ENCODE peak calls at places on chromosomes 11 and 22, in ten cellular contexts. H, R, V, B, K, C, Y, Z, O and L are unnamed samples.

GRCh38 chr11:126637800-126638175 is 282.3 kb downstream of the ST3GAL4 start:
- DNase-seq in R (no peak), K (no peak), Z (no peak), C (no peak), O (no peak), B (no peak), H (no peak), Y (no peak), V (no peak), L (no peak)

GRCh38 chr11:67277231-67277961 is 11.1 kb downstream of the GRK2 start:
- DNase-seq in B (peak), Z (peak), O (no peak), V (no peak), K (peak), C (peak), Y (no peak), R (peak), H (peak), L (no peak)

GRCh38 chr22:37752189-37753061 is 55.3 kb upstream of the GCAT start:
- DNase-seq in O (peak), B (no peak), V (no peak), R (peak), Y (peak), Z (no peak), C (no peak), K (no peak), H (peak), L (peak)

GRCh38 chr11:69585385-69585784 is 55.6 kb upstream of the CCND1 start:
- DNase-seq in K (no peak), O (no peak), Z (no peak), C (no peak), B (no peak), Y (no peak), H (no peak), R (no peak), V (no peak), L (no peak)

GRCh38 chr22:39546889-39547586 is 14.5 kb upstream of the RPS19BP1 start:
- DNase-seq in R (no peak), O (no peak), K (no peak), Z (no peak), B (no peak), H (no peak), Y (no peak), V (no peak), C (no peak), L (no peak)

GRCh38 chr22:49929553-49929979 is 11.1 kb downstream of the CRELD2 start:
- DNase-seq in H (peak), O (peak), K (peak), Z (peak), R (no peak), V (peak), B (peak), C (peak), Y (no peak), L (peak)

GRCh38 chr22:44951510-44951816 is 58.3 kb downstream of the PHF21B start:
- DNase-seq in K (no peak), R (no peak), Y (no peak), Z (no peak), O (no peak), C (no peak), B (no peak), V (no peak), H (no peak), L (no peak)

GRCh38 chr11:112113539-112114457 is 27.1 kb downstream of the SDHD start:
- DNase-seq in O (no peak), B (no peak), R (no peak), V (peak), C (no peak), H (peak), Z (no peak), Y (peak), K (no peak), L (no peak)

GRCh38 chr11:102780491-102780918 is at the start of gene MMP10:
- DNase-seq in C (no peak), V (no peak), R (no peak), O (no peak), H (peak), Y (peak), K (no peak), Z (no peak), B (no peak), L (no peak)

GRCh38 chr11:123111465-123111864 is 49.5 kb upstream of the HSPA8 start:
- DNase-seq in R (no peak), B (no peak), C (no peak), H (peak), Z (no peak), Y (peak), O (peak), V (peak), K (no peak), L (no peak)